ENCODE peak calls at places on chromosomes 12 and 14, in eight cellular contexts. F is AG09319, X is RWPE1, N is lower lobe of right lung, I is bronchial epithelial cell, Z is left ventricle myocardium inferior, H is H9, J is cardiac fibroblast. W is an unnamed sample.

GRCh38 chr12:46771268-46771837 is 54.4 kb downstream of the SLC38A4 start:
- DNase-seq in F (no peak), X (no peak), N (no peak), I (no peak), Z (no peak), H (no peak), J (peak), W (no peak)

GRCh38 chr12:91177380-91177779 is 5.2 kb downstream of the DCN start:
- DNase-seq in F (no peak), X (no peak), N (no peak), I (no peak), Z (no peak), H (no peak), J (no peak), W (no peak)

GRCh38 chr12:50566066-50566465 is 61.3 kb downstream of the DIP2B start:
- DNase-seq in F (no peak), X (no peak), N (no peak), I (no peak), Z (no peak), H (no peak), J (no peak), W (no peak)

GRCh38 chr12:1779783-1780182 is 40.6 kb upstream of the LRTM2 start:
- DNase-seq in F (no peak), X (no peak), N (no peak), I (no peak), Z (no peak), H (no peak), J (peak), W (no peak)

GRCh38 chr12:48940181-48940580 is 14.9 kb upstream of the FKBP11 start:
- DNase-seq in F (no peak), X (no peak), N (no peak), I (no peak), Z (no peak), H (no peak), J (no peak), W (no peak)

GRCh38 chr14:60183724-60184596 is 18.8 kb upstream of the DHRS7 start:
- DNase-seq in F (peak), X (no peak), N (no peak), I (peak), Z (no peak), H (no peak), J (peak), W (no peak)

GRCh38 chr12:22029991-22030390 is 16.0 kb upstream of the CMAS start:
- DNase-seq in F (no peak), X (no peak), N (no peak), I (no peak), Z (no peak), H (no peak), J (no peak), W (no peak)

GRCh38 chr14:81042431-81042830 is 87.0 kb downstream of the TSHR start:
- DNase-seq in F (no peak), X (no peak), N (no peak), I (no peak), Z (no peak), H (no peak), J (no peak), W (no peak)

GRCh38 chr12:131896080-131896810 is 1.8 kb downstream of the ULK1 start:
- DNase-seq in F (peak), X (peak), N (peak), I (peak), Z (peak), H (peak), J (peak), W (peak)

GRCh38 chr12:51823875-51824565 is 24.5 kb downstream of the FIGNL2 start:
- DNase-seq in F (peak), X (peak), N (no peak), I (peak), Z (no peak), H (peak), J (peak), W (no peak)

DNA sequence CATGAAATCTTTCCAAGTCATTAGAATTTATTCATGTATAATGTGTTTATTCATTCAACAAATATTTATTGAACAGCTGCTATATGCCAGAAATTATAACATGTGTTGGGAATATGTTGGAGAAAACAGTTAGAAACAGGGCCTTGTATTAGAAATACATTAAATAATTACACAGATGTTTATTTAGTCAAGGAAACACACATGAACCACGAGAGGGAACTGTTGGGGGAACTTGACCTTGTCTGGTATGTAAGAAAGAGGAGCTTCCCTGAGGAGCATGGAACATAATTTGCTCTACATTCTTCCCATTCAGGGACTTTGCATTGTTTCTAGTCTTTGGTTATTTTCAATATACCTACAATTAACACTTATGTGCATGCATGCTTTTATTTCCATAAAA is 191.7 kb upstream of the FRMD6 start:
- DNase-seq in F (no peak), X (no peak), N (no peak), I (no peak), Z (no peak), H (no peak), J (no peak), W (no peak)
- TF ChIP-seq CTCF in F (no peak), X (no peak), N (no peak), I (no peak), Z (no peak), H (no peak), J (no peak), W (no peak)

DNA sequence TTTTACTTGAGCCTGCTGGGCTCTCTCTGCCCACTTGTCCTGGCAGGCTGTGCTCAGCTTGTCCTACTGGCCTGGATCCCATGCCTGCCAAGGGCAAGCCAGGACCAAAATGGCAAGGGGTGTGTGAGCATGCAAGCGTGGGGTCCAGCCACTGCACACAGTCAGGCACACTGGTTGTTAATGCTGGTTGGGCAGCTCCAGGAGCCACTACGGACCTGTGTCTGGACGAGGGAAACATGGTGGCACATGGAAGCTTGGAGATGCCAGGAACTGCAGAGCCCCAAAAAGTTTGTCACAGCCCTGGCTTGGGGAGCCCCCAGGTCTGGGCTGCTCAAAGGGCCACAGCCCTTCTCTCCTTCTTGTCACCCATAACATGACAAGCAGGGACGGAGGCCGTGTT is 83.8 kb downstream of the ACSS3 start:
- DNase-seq in F (no peak), X (no peak), N (no peak), I (no peak), Z (no peak), H (no peak), J (no peak), W (no peak)
- TF ChIP-seq CTCF in F (no peak), X (no peak), N (no peak), I (no peak), Z (no peak), H (no peak), J (no peak), W (no peak)

GRCh38 chr12:20319374-20319773 is 49.0 kb upstream of the PDE3A start:
- DNase-seq in F (no peak), X (no peak), N (no peak), I (no peak), Z (no peak), H (no peak), J (no peak), W (no peak)
- TF ChIP-seq CTCF in F (no peak), X (no peak), N (no peak), I (no peak), Z (no peak), H (no peak), J (no peak), W (no peak)

DNA sequence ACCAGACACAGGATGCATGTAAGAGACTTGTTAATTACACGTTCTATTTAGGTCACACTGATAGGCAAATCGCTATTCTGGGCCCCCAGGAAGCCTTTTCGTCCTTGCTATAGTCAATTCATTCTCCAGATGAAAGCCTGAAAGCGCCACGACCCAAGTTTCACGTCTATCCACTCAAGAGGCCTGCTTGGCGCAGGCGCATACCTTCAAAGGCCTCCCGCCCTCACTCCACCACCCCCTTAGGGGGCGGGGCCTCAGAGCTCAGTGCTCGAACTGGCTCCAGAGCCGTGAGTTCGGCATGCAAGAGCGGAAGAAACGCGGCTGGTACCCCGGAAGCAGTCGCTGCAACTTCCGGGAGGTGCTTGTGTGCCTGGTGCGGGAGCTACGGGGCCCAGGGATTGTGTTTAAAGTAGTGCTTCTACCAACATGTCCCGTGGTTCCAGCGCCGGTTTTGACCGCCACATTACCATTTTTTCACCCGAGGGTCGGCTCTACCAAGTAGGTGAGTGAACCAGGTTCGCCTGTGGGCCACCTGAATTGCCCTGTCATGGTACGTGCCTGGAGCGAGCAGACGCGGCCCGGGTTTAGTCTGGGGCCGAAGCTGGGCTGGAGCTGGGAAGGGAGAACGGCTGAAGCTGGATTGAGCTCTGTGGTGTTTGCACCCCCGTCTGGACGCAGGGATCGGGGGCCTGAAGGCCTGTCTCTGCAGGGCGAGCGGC is at the start of gene PSMA6:
- DNase-seq in F (peak), X (peak), N (peak), I (peak), Z (peak), H (peak), J (peak), W (peak)
- TF ChIP-seq CTCF in F (no peak), X (no peak), N (no peak), I (no peak), Z (no peak), H (no peak), J (no peak), W (no peak)

GRCh38 chr14:58072288-58073071 is 79.5 kb downstream of the ARMH4 start:
- DNase-seq in F (peak), X (peak), N (no peak), I (peak), Z (no peak), H (peak), J (peak), W (peak)
- TF ChIP-seq CTCF in F (peak), X (peak), N (peak), I (peak), Z (peak), H (peak), J (peak), W (peak)

GRCh38 chr14:102049258-102050025 is 37.4 kb downstream of the HSP90AA1 start:
- DNase-seq in F (no peak), X (no peak), N (no peak), I (no peak), Z (no peak), H (no peak), J (no peak), W (no peak)

GRCh38 chr14:102044566-102044965 is 42.3 kb downstream of the HSP90AA1 start:
- DNase-seq in F (no peak), X (no peak), N (no peak), I (no peak), Z (no peak), H (no peak), J (no peak), W (no peak)

GRCh38 chr14:102047808-102048540 is 38.9 kb downstream of the HSP90AA1 start:
- DNase-seq in F (no peak), X (no peak), N (no peak), I (no peak), Z (no peak), H (no peak), J (no peak), W (no peak)

GRCh38 chr14:102043251-102044025 is 43.4 kb downstream of the HSP90AA1 start:
- DNase-seq in F (no peak), X (no peak), N (no peak), I (no peak), Z (no peak), H (no peak), J (peak), W (no peak)

GRCh38 chr14:102046337-102047278 is 40.2 kb downstream of the HSP90AA1 start:
- DNase-seq in F (peak), X (peak), N (peak), I (peak), Z (peak), H (peak), J (peak), W (peak)
- TF ChIP-seq CTCF in F (peak), X (peak), N (peak), I (peak), Z (peak), H (peak), J (no peak), W (no peak)

GRCh38 chr12:6821674-6822433 is at the start of gene GPR162:
- DNase-seq in F (no peak), X (no peak), N (peak), I (no peak), Z (peak), H (peak), J (peak), W (peak)
- TF ChIP-seq CTCF in F (no peak), X (no peak), N (no peak), I (no peak), Z (no peak), H (no peak), J (no peak), W (no peak)

DNA sequence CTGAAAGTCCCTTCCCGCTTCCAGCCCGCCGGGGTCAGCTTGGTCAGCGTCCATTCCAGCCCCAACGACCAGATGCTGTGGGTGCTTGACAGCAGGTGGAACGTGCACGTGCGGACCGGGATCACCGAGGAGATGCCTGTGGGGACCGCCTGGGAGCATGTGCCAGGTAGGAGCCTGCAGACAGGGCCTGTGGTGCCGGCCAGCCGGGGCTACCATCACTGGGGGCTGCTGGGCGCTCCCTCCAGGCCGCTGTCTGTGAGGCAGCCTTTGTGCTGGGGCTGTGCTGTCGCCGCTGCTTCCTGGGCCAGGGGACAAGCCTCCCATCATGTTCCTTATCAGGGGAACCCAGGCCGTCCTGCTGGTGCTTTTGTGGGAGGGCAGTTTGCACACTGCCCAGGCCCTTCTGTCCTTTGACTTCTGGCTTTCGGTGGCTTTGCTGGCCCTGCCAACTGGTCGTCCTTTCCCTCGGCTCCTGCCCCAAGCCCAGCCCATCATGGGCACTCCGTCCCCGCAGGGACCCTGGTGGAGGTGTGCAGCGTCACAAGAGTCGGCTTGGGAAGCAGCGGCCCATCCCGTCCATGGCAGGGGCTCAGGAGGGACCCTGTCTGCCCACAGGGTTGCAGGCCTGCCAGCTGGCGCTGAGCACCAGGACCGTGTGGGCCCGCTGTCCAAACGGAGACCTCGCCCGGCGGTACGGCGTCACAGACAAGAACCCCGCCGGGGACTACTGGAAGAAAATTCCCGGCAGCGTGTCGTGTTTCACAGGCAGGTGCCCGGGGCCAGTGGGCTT is 12.4 kb downstream of the ANKRD9 start:
- DNase-seq in F (no peak), X (no peak), N (no peak), I (no peak), Z (no peak), H (no peak), J (no peak), W (no peak)
- TF ChIP-seq CTCF in F (no peak), X (no peak), N (no peak), I (no peak), Z (no peak), H (no peak), J (no peak), W (no peak)

DNA sequence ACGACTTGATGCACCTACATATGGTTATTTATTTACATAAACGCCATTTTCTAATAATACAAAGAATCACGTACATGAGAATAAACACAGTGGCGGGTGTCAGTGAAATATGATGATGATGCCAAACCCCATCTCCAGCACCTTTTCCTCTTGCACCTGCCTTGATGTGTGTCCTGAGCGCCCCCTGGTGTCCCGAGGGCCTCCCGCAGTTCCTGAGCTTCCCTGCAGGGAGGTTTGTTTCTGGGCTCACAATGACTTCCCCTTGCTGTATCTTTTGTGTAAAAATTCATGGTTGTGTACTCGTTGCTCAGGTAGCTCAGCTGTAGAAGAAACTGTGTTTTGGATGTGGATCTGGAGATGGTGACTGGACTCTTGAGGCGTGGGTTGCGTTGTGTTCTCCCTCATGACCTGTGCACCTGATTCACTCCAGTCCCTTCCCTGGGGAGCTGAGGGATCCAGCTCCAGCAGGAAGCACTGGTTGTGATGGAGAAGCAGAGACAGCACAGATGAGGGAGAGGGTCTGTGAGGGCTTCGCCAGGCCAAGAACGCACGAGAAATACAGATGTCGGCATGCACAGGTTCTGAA is 1037.8 kb downstream of the TMEM121 start:
- DNase-seq in F (no peak), X (peak), N (peak), I (no peak), Z (no peak), H (no peak), J (no peak), W (no peak)
- TF ChIP-seq CTCF in F (no peak), X (peak), N (peak), I (peak), Z (no peak), H (peak), J (peak), W (no peak)

GRCh38 chr12:52971701-52972329 is 22.9 kb downstream of the KRT18 start:
- DNase-seq in F (no peak), X (peak), N (no peak), I (peak), Z (no peak), H (peak), J (peak), W (no peak)

GRCh38 chr12:52975204-52975603 is 26.3 kb downstream of the KRT18 start:
- DNase-seq in F (no peak), X (no peak), N (no peak), I (no peak), Z (no peak), H (no peak), J (peak), W (no peak)

GRCh38 chr12:52977195-52977594 is 28.3 kb downstream of the KRT18 start:
- DNase-seq in F (no peak), X (no peak), N (no peak), I (no peak), Z (no peak), H (no peak), J (no peak), W (no peak)

GRCh38 chr12:52976574-52977071 is 27.7 kb downstream of the KRT18 start:
- DNase-seq in F (no peak), X (no peak), N (no peak), I (no peak), Z (no peak), H (no peak), J (peak), W (no peak)

GRCh38 chr12:52975820-52976573 is 27.1 kb downstream of the KRT18 start:
- DNase-seq in F (no peak), X (no peak), N (peak), I (peak), Z (no peak), H (peak), J (peak), W (no peak)
- TF ChIP-seq CTCF in F (no peak), X (peak), N (no peak), I (peak), Z (no peak), H (peak), J (peak), W (no peak)

W was measured in glutamatergic neuron.